ENCODE peak calls at places on chromosomes 16 and 17, in eight cellular contexts. T is neural progenitor cell; G is skeletal muscle cell; W is activated naive CD8-positive, alpha-beta T cell treated with anti-CD3 and anti-CD28 coated beads for 36 hours; J is sigmoid colon; Y is mesothelial cell of epicardium; B is endodermal cell; X is MCF 10A. A is an unnamed sample.

GRCh38 chr16:2257726-2258125 is 6.3 kb upstream of the ECI1 start:
- DNase-seq in T (no peak), G (no peak), W (no peak), J (no peak), Y (no peak), B (no peak), X (no peak), A (no peak)

GRCh38 chr17:36812762-36813161 is 124.5 kb upstream of the LHX1 start:
- DNase-seq in T (peak; percentile 27), G (no peak), W (no peak), J (no peak), Y (no peak), B (peak; percentile 77), X (no peak), A (no peak)

GRCh38 chr17:36931697-36932382 is 5.4 kb upstream of the LHX1 start:
- DNase-seq in T (no peak), G (no peak), W (no peak), J (no peak), Y (no peak), B (peak; percentile 57), X (peak; percentile 12), A (no peak)

GRCh38 chr17:79778504-79779087 is 648 bp downstream of the CBX2 start:
- DNase-seq in T (peak; percentile 85), G (no peak), W (no peak), J (peak; percentile 66), Y (no peak), B (peak; percentile 86), X (peak; percentile 20), A (no peak)

GRCh38 chr16:59320657-59321056 is 586.5 kb upstream of the GOT2 start:
- DNase-seq in T (no peak), G (no peak), W (no peak), J (no peak), Y (no peak), B (no peak), X (no peak), A (no peak)

GRCh38 chr17:72967963-72968585 is 124.4 kb downstream of the SLC39A11 start:
- DNase-seq in T (no peak), G (no peak), W (no peak), J (no peak), Y (no peak), B (peak; percentile 45), X (no peak), A (no peak)

GRCh38 chr17:33523577-33523981 is 230.5 kb upstream of the ASIC2 start:
- DNase-seq in T (no peak), G (no peak), W (no peak), J (peak; percentile 74), Y (no peak), B (no peak), X (no peak), A (no peak)

GRCh38 chr17:42171831-42172230 is 9.1 kb downstream of the KCNH4 start:
- DNase-seq in T (peak; percentile 31), G (no peak), W (no peak), J (no peak), Y (no peak), B (peak; percentile 75), X (no peak), A (peak; percentile 54)

GRCh38 chr16:68696514-68696913 is 40.6 kb upstream of the CDH1 start:
- DNase-seq in T (no peak), G (no peak), W (no peak), J (no peak), Y (no peak), B (no peak), X (no peak), A (no peak)

GRCh38 chr17:22301353-22301745 is 609.0 kb downstream of the KCNJ18 start:
- DNase-seq in T (no peak), G (no peak), W (no peak), J (no peak), Y (no peak), B (no peak), X (no peak), A (no peak)

GRCh38 chr16:14324581-14324980 is 253.5 kb downstream of the MRTFB start:
- DNase-seq in T (no peak), G (no peak), W (no peak), J (no peak), Y (no peak), B (no peak), X (peak; percentile 45), A (no peak)

GRCh38 chr17:61496174-61496956 is 44.1 kb downstream of the TBX4 start:
- DNase-seq in T (peak; percentile 25), G (no peak), W (no peak), J (no peak), Y (no peak), B (peak; percentile 57), X (no peak), A (no peak)

GRCh38 chr17:32944248-32945020 is 16.5 kb downstream of the TMEM98 start:
- DNase-seq in T (no peak), G (no peak), W (no peak), J (no peak), Y (no peak), B (peak; percentile 62), X (no peak), A (no peak)

GRCh38 chr17:13182450-13182849 is 164.6 kb upstream of the ELAC2 start:
- DNase-seq in T (no peak), G (no peak), W (no peak), J (no peak), Y (no peak), B (no peak), X (no peak), A (no peak)

GRCh38 chr17:39622380-39623006 is 4.3 kb upstream of the PPP1R1B start:
- DNase-seq in T (no peak), G (no peak), W (no peak), J (no peak), Y (no peak), B (no peak), X (no peak), A (no peak)

GRCh38 chr17:17966399-17966798 is 5.8 kb downstream of the TOM1L2 start:
- DNase-seq in T (no peak), G (no peak), W (no peak), J (no peak), Y (no peak), B (no peak), X (no peak), A (no peak)

GRCh38 chr17:9208381-9208780 is 187.1 kb downstream of the NTN1 start:
- DNase-seq in T (no peak), G (no peak), W (no peak), J (no peak), Y (no peak), B (peak; percentile 35), X (no peak), A (no peak)

GRCh38 chr16:83835972-83836566 is 28.3 kb downstream of the HSBP1 start:
- DNase-seq in T (no peak), G (peak; percentile 25), W (no peak), J (no peak), Y (no peak), B (no peak), X (peak; percentile 35), A (peak; percentile 36)

GRCh38 chr17:4505187-4505586 is 6.5 kb downstream of the SPNS2 start:
- DNase-seq in T (no peak), G (no peak), W (no peak), J (no peak), Y (no peak), B (peak; percentile 60), X (no peak), A (no peak)

GRCh38 chr17:44829558-44830358 is at the start of gene GJC1:
- DNase-seq in T (peak; percentile 85), G (no peak), W (peak; percentile 46), J (peak; percentile 78), Y (peak; percentile 41), B (peak; percentile 89), X (peak; percentile 29), A (peak; percentile 30)

GRCh38 chr16:81447383-81448101 is 2.9 kb downstream of the CMIP start:
- DNase-seq in T (peak; percentile 34), G (no peak), W (no peak), J (no peak), Y (no peak), B (peak; percentile 76), X (peak; percentile 82), A (peak; percentile 30)

GRCh38 chr17:82675476-82676245 is 22.8 kb downstream of the RAB40B start:
- DNase-seq in T (no peak), G (no peak), W (no peak), J (no peak), Y (no peak), B (no peak), X (no peak), A (no peak)

GRCh38 chr16:83215417-83216001 is 588.7 kb downstream of the CDH13 start:
- DNase-seq in T (peak; percentile 76), G (no peak), W (peak; percentile 44), J (no peak), Y (no peak), B (peak; percentile 97), X (peak; percentile 59), A (peak; percentile 32)

GRCh38 chr16:20327444-20328041 is at the start of gene GP2:
- DNase-seq in T (peak; percentile 36), G (no peak), W (no peak), J (no peak), Y (no peak), B (peak; percentile 68), X (no peak), A (no peak)

GRCh38 chr16:11088432-11088794 is 144.0 kb downstream of the CLEC16A start:
- DNase-seq in T (no peak), G (no peak), W (no peak), J (no peak), Y (no peak), B (no peak), X (no peak), A (no peak)

GRCh38 chr17:27245230-27245696 is 48.7 kb upstream of the WSB1 start:
- DNase-seq in T (peak; percentile 85), G (peak; percentile 88), W (peak; percentile 45), J (peak; percentile 93), Y (no peak), B (peak; percentile 95), X (peak; percentile 89), A (peak; percentile 83)

GRCh38 chr16:3106205-3106928 is 6.0 kb upstream of the ZNF205 start:
- DNase-seq in T (peak; percentile 97), G (peak; percentile 58), W (peak; percentile 95), J (peak; percentile 96), Y (peak; percentile 87), B (peak; percentile 98), X (peak; percentile 91), A (peak; percentile 96)

GRCh38 chr16:20300312-20301097 is 26.8 kb downstream of the GP2 start:
- DNase-seq in T (peak; percentile 79), G (peak; percentile 6), W (peak; percentile 16), J (no peak), Y (no peak), B (peak; percentile 89), X (peak; percentile 68), A (peak; percentile 58)

GRCh38 chr17:64773836-64774761 is 112.0 kb upstream of the SMURF2 start:
- DNase-seq in T (peak; percentile 71), G (no peak), W (no peak), J (no peak), Y (no peak), B (peak; percentile 99), X (peak; percentile 91), A (peak; percentile 72)